ENCODE peak calls at places on chromosomes 12 and 14, in nine cellular contexts. N is osteoblast, P is tibial artery, Q is psoas muscle, B is tibial nerve, Z is uterus, G is kidney, O is H9, F is GM23248. E is an unnamed sample.
A peak's percentile ranks its signal among the peaks of the same experiment; 100 is the strongest.

GRCh38 chr14:52918486-52918885 is 32.4 kb downstream of the FERMT2 start:
- DNase-seq in N (no peak), P (no peak), Q (no peak), B (peak; percentile 26), Z (no peak), G (no peak), O (no peak), F (peak; percentile 87), E (peak; percentile 12)

GRCh38 chr14:64478634-64479250 is 13.4 kb downstream of the AKAP5 start:
- DNase-seq in N (no peak), P (no peak), Q (no peak), B (no peak), Z (no peak), G (no peak), O (no peak), F (peak; percentile 29), E (no peak)

GRCh38 chr12:12338528-12339168 is 11.4 kb downstream of the MANSC1 start:
- DNase-seq in N (no peak), P (no peak), Q (no peak), B (no peak), Z (no peak), G (no peak), O (no peak), F (peak; percentile 28), E (no peak)

GRCh38 chr12:111447571-111448265 is 42.0 kb downstream of the SH2B3 start:
- DNase-seq in N (peak; percentile 34), P (peak; percentile 57), Q (no peak), B (no peak), Z (peak; percentile 13), G (no peak), O (no peak), F (no peak), E (no peak)

GRCh38 chr12:74847169-74847568 is 309.5 kb downstream of the ATXN7L3B start:
- DNase-seq in N (no peak), P (no peak), Q (no peak), B (no peak), Z (no peak), G (no peak), O (no peak), F (no peak), E (no peak)

GRCh38 chr12:75850751-75851462 is 180.7 kb downstream of the PHLDA1 start:
- DNase-seq in N (peak; percentile 37), P (no peak), Q (no peak), B (no peak), Z (no peak), G (no peak), O (no peak), F (peak; percentile 73), E (peak; percentile 64)

GRCh38 chr14:100640481-100641273 is 53.5 kb upstream of the BEGAIN start:
- DNase-seq in N (peak; percentile 94), P (no peak), Q (no peak), B (no peak), Z (no peak), G (no peak), O (no peak), F (no peak), E (no peak)

GRCh38 chr12:124509676-124510300 is 57.6 kb downstream of the NCOR2 start:
- DNase-seq in N (peak; percentile 91), P (peak; percentile 85), Q (peak; percentile 88), B (peak; percentile 77), Z (peak; percentile 79), G (peak; percentile 96), O (peak; percentile 57), F (peak; percentile 67), E (no peak)

GRCh38 chr14:24692382-24693352 is 58.7 kb upstream of the GZMB start:
- DNase-seq in N (no peak), P (no peak), Q (no peak), B (no peak), Z (no peak), G (no peak), O (no peak), F (no peak), E (no peak)

GRCh38 chr14:100278702-100279101 is 27.5 kb downstream of the SLC25A29 start:
- DNase-seq in N (peak; percentile 96), P (no peak), Q (no peak), B (no peak), Z (no peak), G (no peak), O (no peak), F (peak; percentile 69), E (no peak)

GRCh38 chr12:18898469-18898868 is 160.6 kb downstream of the CAPZA3 start:
- DNase-seq in N (peak; percentile 13), P (no peak), Q (no peak), B (no peak), Z (no peak), G (no peak), O (no peak), F (peak; percentile 6), E (no peak)

GRCh38 chr12:121663610-121663929 is 5.9 kb downstream of the MORN3 start:
- DNase-seq in N (no peak), P (no peak), Q (no peak), B (no peak), Z (no peak), G (no peak), O (no peak), F (no peak), E (no peak)

GRCh38 chr12:63321373-63321772 is 170.4 kb upstream of the AVPR1A start:
- DNase-seq in N (no peak), P (no peak), Q (no peak), B (no peak), Z (no peak), G (no peak), O (no peak), F (no peak), E (no peak)

GRCh38 chr12:63323942-63324341 is 172.9 kb upstream of the AVPR1A start:
- DNase-seq in N (no peak), P (no peak), Q (no peak), B (no peak), Z (no peak), G (no peak), O (no peak), F (no peak), E (no peak)

GRCh38 chr12:63319936-63320633 is 169.1 kb upstream of the AVPR1A start:
- DNase-seq in N (no peak), P (no peak), Q (no peak), B (no peak), Z (no peak), G (no peak), O (no peak), F (no peak), E (peak; percentile 61)

GRCh38 chr12:63326260-63326659 is 175.3 kb upstream of the AVPR1A start:
- DNase-seq in N (no peak), P (no peak), Q (no peak), B (no peak), Z (no peak), G (no peak), O (no peak), F (no peak), E (no peak)

DNA sequence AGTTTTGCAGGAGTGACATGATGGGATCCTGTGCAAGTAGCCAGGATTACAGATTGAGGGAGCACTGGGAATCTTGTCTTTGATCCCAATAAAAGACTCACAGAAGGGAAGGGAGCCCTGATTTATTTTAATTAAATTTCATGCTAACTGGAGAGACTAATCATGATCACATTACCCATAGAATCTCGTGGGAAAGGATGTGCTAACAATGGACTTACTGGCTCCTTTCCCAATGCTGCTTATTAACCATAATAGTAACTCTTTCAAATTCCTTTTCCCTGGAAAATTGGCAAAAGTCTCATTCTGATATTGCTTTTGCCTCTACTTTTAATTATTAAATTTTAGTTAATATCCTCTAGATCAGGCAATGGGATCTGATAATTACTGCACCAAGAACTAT is 174.8 kb upstream of the AVPR1A start:
- DNase-seq in N (no peak), P (no peak), Q (no peak), B (no peak), Z (no peak), G (no peak), O (no peak), F (no peak), E (no peak)
- H3K27ac ChIP-seq in N (no peak overlapping the region), P (peak overlapping the region; percentile 27), Q (no peak overlapping the region), B (no peak overlapping the region), Z (no peak overlapping the region), G (no peak overlapping the region), O (no peak overlapping the region), F (no peak overlapping the region), E (no peak overlapping the region)

GRCh38 chr12:109761631-109761950 is 48.0 kb downstream of the FAM222A start:
- DNase-seq in N (no peak), P (peak; percentile 59), Q (no peak), B (no peak), Z (no peak), G (peak; percentile 32), O (peak; percentile 26), F (no peak), E (no peak)
- H3K27ac ChIP-seq in N (no peak overlapping the region), P (no peak overlapping the region), Q (no peak overlapping the region), B (no peak overlapping the region), Z (no peak overlapping the region), G (no peak overlapping the region), O (no peak overlapping the region), F (no peak overlapping the region), E (no peak overlapping the region)

GRCh38 chr12:46401703-46402102 is 29.1 kb upstream of the SLC38A2 start:
- DNase-seq in N (no peak), P (peak; percentile 77), Q (no peak), B (no peak), Z (peak; percentile 71), G (no peak), O (no peak), F (peak; percentile 82), E (no peak)
- H3K27ac ChIP-seq in N (peak overlapping the region; percentile 84), P (peak overlapping the region; percentile 70), Q (no peak overlapping the region), B (peak overlapping the region; percentile 73), Z (peak overlapping the region; percentile 83), G (no peak overlapping the region), O (no peak overlapping the region), F (peak overlapping the region; percentile 78), E (peak overlapping the region; percentile 38)

GRCh38 chr12:123479442-123480180 is 21.7 kb downstream of the SNRNP35 start:
- DNase-seq in N (peak; percentile 87), P (peak; percentile 74), Q (peak; percentile 40), B (no peak), Z (no peak), G (no peak), O (no peak), F (no peak), E (no peak)
- H3K27ac ChIP-seq in N (peak overlapping the region; percentile 83), P (peak overlapping the region; percentile 92), Q (peak overlapping the region; percentile 97), B (peak overlapping the region; percentile 94), Z (no peak overlapping the region), G (peak overlapping the region; percentile 78), O (no peak overlapping the region), F (no peak overlapping the region), E (no peak overlapping the region)

DNA sequence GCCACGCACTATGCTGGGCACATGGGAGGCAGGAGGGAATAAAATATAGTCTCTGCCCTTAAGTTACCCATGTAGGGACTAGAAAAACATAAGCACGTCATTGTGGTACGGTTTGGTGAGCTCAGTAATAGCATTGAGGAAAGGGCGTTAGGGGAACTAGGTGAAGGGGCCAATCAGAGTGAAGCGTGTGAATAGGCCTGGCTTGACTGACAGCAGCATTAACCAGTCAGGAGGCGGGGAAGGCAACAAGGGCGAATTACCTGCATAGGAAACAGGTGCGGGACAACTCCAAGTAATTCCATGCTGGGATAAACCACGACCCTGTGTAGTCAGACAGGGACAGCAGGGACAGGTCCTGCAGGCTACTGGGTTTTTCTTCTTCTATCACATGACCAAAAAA is 107.7 kb downstream of the UNC79 start:
- DNase-seq in N (no peak), P (no peak), Q (no peak), B (no peak), Z (no peak), G (no peak), O (peak; percentile 50), F (peak; percentile 11), E (no peak)
- H3K27ac ChIP-seq in N (no peak overlapping the region), P (no peak overlapping the region), Q (no peak overlapping the region), B (no peak overlapping the region), Z (no peak overlapping the region), G (no peak overlapping the region), O (no peak overlapping the region), F (no peak overlapping the region), E (no peak overlapping the region)